ENCODE peak calls at places on chromosome 3, in five cellular contexts. Y, C, G, A and F are unnamed samples.

GRCh38 chr3:45092132-45093031 is 53.8 kb downstream of the CDCP1 start:
- DNase-seq in A (no peak), Y (no peak), G (peak), C (no peak), F (peak)

GRCh38 chr3:172606021-172606420 is 82.8 kb upstream of the TNFSF10 start:
- DNase-seq in G (peak), Y (no peak), A (no peak), C (no peak), F (peak)

GRCh38 chr3:164004205-164004604 is 1074.1 kb downstream of the SI start:
- DNase-seq in Y (no peak), G (no peak), A (no peak), C (no peak), F (no peak)

GRCh38 chr3:9681723-9682081 is 21.9 kb upstream of the CPNE9 start:
- DNase-seq in G (no peak), A (no peak), Y (no peak), C (no peak), F (no peak)

GRCh38 chr3:73475175-73475574 is 149.6 kb downstream of the PDZRN3 start:
- DNase-seq in A (no peak), G (no peak), C (no peak), Y (no peak), F (no peak)

GRCh38 chr3:186361612-186362408 is at the start of gene DGKG:
- DNase-seq in A (no peak), C (no peak), Y (peak), G (peak), F (no peak)

GRCh38 chr3:171072432-171072831 is 45.9 kb upstream of the SLC2A2 start:
- DNase-seq in C (no peak), G (no peak), A (no peak), Y (no peak), F (no peak)

GRCh38 chr3:52253314-52254260 is 8.0 kb downstream of the PPM1M start:
- DNase-seq in A (peak), Y (peak), G (peak), C (peak), F (peak)

GRCh38 chr3:130345487-130346079 is at the start of gene COL6A5:
- DNase-seq in Y (no peak), G (no peak), C (no peak), A (no peak), F (no peak)